ENCODE peak calls at places on chromosomes 5 and 9, in four cellular contexts. Z, H, V and I are unnamed samples.

GRCh38 chr9:6680797-6681146 is 35.2 kb upstream of the GLDC start:
- DNase-seq in Z (peak), H (peak), V (no peak), I (no peak)

GRCh38 chr9:121786543-121786948 is 135.1 kb downstream of the DAB2IP start:
- DNase-seq in Z (peak), H (no peak), V (no peak), I (no peak)

GRCh38 chr9:15349892-15350761 is 43.1 kb upstream of the TTC39B start:
- DNase-seq in Z (peak), H (peak), V (no peak), I (no peak)

GRCh38 chr9:135485385-135485784 is 5.8 kb downstream of the PPP1R26 start:
- DNase-seq in Z (no peak), H (no peak), V (no peak), I (no peak)

GRCh38 chr5:8864053-8864452 is 681.8 kb downstream of the SEMA5A start:
- DNase-seq in Z (no peak), H (no peak), V (no peak), I (no peak)

GRCh38 chr9:78866228-78867132 is 569.6 kb downstream of the PSAT1 start:
- DNase-seq in Z (no peak), H (no peak), V (no peak), I (no peak)

GRCh38 chr9:96317335-96317980 is 15.5 kb upstream of the HSD17B3 start:
- DNase-seq in Z (peak), H (peak), V (peak), I (no peak)

GRCh38 chr5:63648376-63648775 is 313.9 kb downstream of the HTR1A start:
- DNase-seq in Z (no peak), H (no peak), V (no peak), I (no peak)

GRCh38 chr5:76787237-76787636 is 31.6 kb upstream of the F2RL1 start:
- DNase-seq in Z (peak), H (no peak), V (no peak), I (no peak)

GRCh38 chr9:109203761-109204360 is 36.8 kb upstream of the FRRS1L start:
- DNase-seq in Z (no peak), H (no peak), V (no peak), I (no peak)

GRCh38 chr9:6644346-6645152 is 980 bp downstream of the GLDC start:
- DNase-seq in Z (no peak), H (peak), V (no peak), I (no peak)

GRCh38 chr5:125582358-125582757 is 835.9 kb upstream of the ZNF608 start:
- DNase-seq in Z (no peak), H (no peak), V (no peak), I (no peak)